ENCODE peak calls at places on chromosomes 16 and 17, in seven cellular contexts. C, X, I, Z, D, T and B are unnamed samples.
A peak's percentile ranks its signal among the peaks of the same experiment; 100 is the strongest.

GRCh38 chr16:72961115-72961832 is 86.7 kb downstream of the ZFHX3 start:
- DNase-seq in C (no peak), X (peak; percentile 25), I (no peak), Z (peak; percentile 30), D (no peak), T (peak; percentile 24), B (peak; percentile 28)

GRCh38 chr16:86784267-86784626 is 205.9 kb downstream of the FOXL1 start:
- DNase-seq in C (no peak), X (peak; percentile 9), I (no peak), Z (no peak), D (no peak), T (no peak), B (no peak)

GRCh38 chr17:29546834-29547233 is 20.0 kb downstream of the ABHD15 start:
- DNase-seq in C (no peak), X (no peak), I (no peak), Z (no peak), D (no peak), T (peak; percentile 17), B (peak; percentile 52)

GRCh38 chr16:81821422-81822128 is 42.5 kb downstream of the PLCG2 start:
- DNase-seq in C (peak; percentile 21), X (no peak), I (peak; percentile 76), Z (no peak), D (no peak), T (no peak), B (no peak)

GRCh38 chr17:8345951-8346665 is 6.5 kb downstream of the ODF4 start:
- DNase-seq in C (no peak), X (no peak), I (no peak), Z (no peak), D (no peak), T (no peak), B (no peak)

GRCh38 chr16:79372504-79373184 is 227.9 kb downstream of the MAF start:
- DNase-seq in C (no peak), X (no peak), I (no peak), Z (no peak), D (no peak), T (peak; percentile 86), B (no peak)

GRCh38 chr16:30958164-30959083 is 870 bp downstream of the SETD1A start:
- DNase-seq in C (peak; percentile 89), X (peak; percentile 29), I (peak; percentile 41), Z (peak; percentile 43), D (peak; percentile 35), T (peak; percentile 70), B (peak; percentile 81)

GRCh38 chr16:22329199-22329695 is 32.0 kb downstream of the POLR3E start:
- DNase-seq in C (no peak), X (no peak), I (no peak), Z (no peak), D (no peak), T (no peak), B (no peak)

GRCh38 chr16:72985148-72985882 is 62.6 kb downstream of the ZFHX3 start:
- DNase-seq in C (no peak), X (no peak), I (no peak), Z (peak; percentile 48), D (no peak), T (peak; percentile 58), B (peak; percentile 91)

GRCh38 chr16:29753516-29753915 is 7.7 kb upstream of the C16orf54 start:
- DNase-seq in C (no peak), X (no peak), I (no peak), Z (no peak), D (no peak), T (no peak), B (no peak)

GRCh38 chr17:81285179-81285878 is 9.8 kb downstream of the SLC38A10 start:
- DNase-seq in C (peak; percentile 21), X (no peak), I (peak; percentile 33), Z (peak; percentile 8), D (peak; percentile 50), T (no peak), B (peak; percentile 24)

GRCh38 chr16:85392756-85393673 is 220.1 kb upstream of the GSE1 start:
- DNase-seq in C (no peak), X (no peak), I (no peak), Z (no peak), D (peak; percentile 15), T (no peak), B (no peak)

GRCh38 chr17:17119533-17119932 is 77.3 kb downstream of the MPRIP start:
- DNase-seq in C (no peak), X (peak; percentile 66), I (no peak), Z (peak; percentile 86), D (peak; percentile 70), T (peak; percentile 33), B (peak; percentile 38)

GRCh38 chr16:31181102-31181830 is 1.3 kb downstream of the FUS start:
- DNase-seq in C (peak; percentile 50), X (peak; percentile 30), I (no peak), Z (peak; percentile 44), D (peak; percentile 54), T (peak; percentile 46), B (peak; percentile 65)

GRCh38 chr16:30805370-30806169 is 18.6 kb upstream of the ZNF629 start:
- DNase-seq in C (peak; percentile 90), X (peak; percentile 71), I (peak; percentile 71), Z (peak; percentile 74), D (peak; percentile 86), T (peak; percentile 84), B (peak; percentile 93)

DNA sequence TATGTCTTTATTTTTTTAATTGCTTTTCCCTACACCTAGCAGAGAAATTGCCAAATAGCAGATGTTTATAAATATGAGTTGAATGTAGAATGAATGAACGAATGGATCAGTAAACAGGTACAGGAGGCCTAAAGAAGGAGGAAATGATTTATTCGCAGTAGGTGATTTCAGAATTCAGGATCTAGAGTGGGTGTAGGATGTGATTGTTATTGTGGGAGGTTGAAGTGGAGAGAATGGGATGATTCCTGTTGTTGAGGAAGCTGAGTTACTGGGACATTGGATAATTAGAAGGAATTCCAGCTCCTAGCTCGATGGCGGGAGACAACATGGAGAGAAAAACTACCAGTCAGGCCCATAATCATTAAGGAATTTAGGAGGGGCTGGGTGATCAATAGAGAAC is 42.2 kb downstream of the MRTFB start:
- DNase-seq in C (no peak), X (no peak), I (no peak), Z (no peak), D (no peak), T (no peak), B (no peak)
- H3K4me1 ChIP-seq in C (peaks cover 19% of the 10 kb centered on the region), X (peaks cover 37% of the 10 kb centered on the region), I (no peaks in the 10 kb centered on the region), Z (peaks cover 6% of the 10 kb centered on the region), D (peaks cover 7% of the 10 kb centered on the region), T (peaks cover 13% of the 10 kb centered on the region), B (peaks cover 13% of the 10 kb centered on the region)

DNA sequence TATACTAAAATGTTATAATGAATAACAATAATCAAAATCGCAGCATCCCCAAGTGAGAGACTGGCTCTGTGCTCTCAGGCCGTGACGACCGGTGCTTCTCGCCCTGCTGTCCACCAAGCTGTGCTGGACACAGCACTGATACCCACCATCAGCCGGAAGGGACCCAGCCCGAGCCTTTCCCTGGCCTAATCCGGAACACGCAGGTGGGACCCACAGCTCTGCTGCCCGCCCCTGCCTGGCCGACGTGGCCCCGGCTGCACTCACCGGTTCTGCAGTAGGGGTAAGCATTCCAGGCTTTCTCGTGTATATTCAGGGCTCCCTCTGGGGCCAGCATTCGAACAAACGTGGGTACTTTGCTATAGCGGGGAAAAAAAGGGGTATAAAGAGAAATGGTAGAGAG is 14.6 kb downstream of the PITPNA start:
- DNase-seq in C (no peak), X (no peak), I (no peak), Z (no peak), D (no peak), T (no peak), B (no peak)
- H3K36me3 ChIP-seq in C (no peaks in the 10 kb centered on the region), X (peaks cover 8% of the 10 kb centered on the region), I (no peaks in the 10 kb centered on the region), Z (peaks cover 38% of the 10 kb centered on the region), D (peaks cover 10% of the 10 kb centered on the region), T (peaks cover 87% of the 10 kb centered on the region), B (peaks cover 79% of the 10 kb centered on the region)

GRCh38 chr17:39450847-39451581 is at the start of gene MED1:
- DNase-seq in C (peak; percentile 99), X (peak; percentile 96), I (peak; percentile 98), Z (peak; percentile 98), D (peak; percentile 95), T (peak; percentile 99), B (peak; percentile 99)
- H3K9ac ChIP-seq in C (peak within 1 kb of the TSS; percentile 100), X (peak within 1 kb of the TSS; percentile 97), I (peak within 1 kb of the TSS; percentile 95), Z (peak within 1 kb of the TSS; percentile 99), D (peak within 1 kb of the TSS; percentile 91), T (peak within 1 kb of the TSS; percentile 97), B (peak within 1 kb of the TSS; percentile 92)

GRCh38 chr17:77441130-77441920 is 300.6 kb downstream of the SEC14L1 start:
- DNase-seq in C (no peak), X (no peak), I (peak; percentile 95), Z (no peak), D (peak; percentile 40), T (no peak), B (no peak)

GRCh38 chr17:77439382-77440013 is 298.7 kb downstream of the SEC14L1 start:
- DNase-seq in C (no peak), X (no peak), I (no peak), Z (no peak), D (no peak), T (no peak), B (peak; percentile 67)

GRCh38 chr17:77438241-77439204 is 297.8 kb downstream of the SEC14L1 start:
- DNase-seq in C (no peak), X (no peak), I (no peak), Z (no peak), D (no peak), T (no peak), B (no peak)

GRCh38 chr17:77442976-77443742 is 302.4 kb downstream of the SEC14L1 start:
- DNase-seq in C (no peak), X (no peak), I (no peak), Z (no peak), D (no peak), T (no peak), B (no peak)

GRCh38 chr17:77440571-77440981 is 299.8 kb downstream of the SEC14L1 start:
- DNase-seq in C (no peak), X (no peak), I (peak; percentile 68), Z (no peak), D (no peak), T (no peak), B (no peak)
- H3K4me1 ChIP-seq in C (peaks cover 24% of the 10 kb centered on the region), X (no peaks in the 10 kb centered on the region), I (peaks cover 68% of the 10 kb centered on the region), Z (peaks cover 50% of the 10 kb centered on the region), D (peaks cover 36% of the 10 kb centered on the region), T (peaks cover 73% of the 10 kb centered on the region), B (peaks cover 72% of the 10 kb centered on the region)